ENCODE peak calls at places on chromosomes 3 and 15, in six cellular contexts. J is heart left ventricle, I is foreskin fibroblast, G is fibroblast of mammary gland, R is lower leg skin, U is endodermal cell. P is an unnamed sample.

GRCh38 chr3:31532587-31533168 is at the start of gene STT3B:
- DNase-seq in R (no peak), G (peak), U (no peak), J (peak), I (peak), P (peak)

GRCh38 chr3:172372895-172373294 is 75.4 kb downstream of the GHSR start:
- DNase-seq in G (no peak), U (no peak), R (no peak), J (no peak), I (no peak), P (no peak)

GRCh38 chr15:53837263-53837662 is 77.8 kb upstream of the WDR72 start:
- DNase-seq in I (no peak), R (no peak), J (no peak), U (no peak), G (no peak), P (peak)

GRCh38 chr3:123296836-123297626 is 95.3 kb downstream of the SEC22A start:
- DNase-seq in J (no peak), R (no peak), G (no peak), I (no peak), U (no peak), P (no peak)

GRCh38 chr3:142285057-142285666 is 59.8 kb upstream of the GK5 start:
- DNase-seq in J (no peak), U (no peak), G (no peak), I (no peak), R (no peak), P (no peak)

GRCh38 chr3:193016437-193016887 is 98.8 kb upstream of the MB21D2 start:
- DNase-seq in I (peak), G (peak), J (peak), U (peak), R (no peak), P (peak)

GRCh38 chr15:67823371-67824156 is 1.7 kb upstream of the SKOR1 start:
- DNase-seq in G (no peak), U (peak), R (no peak), I (no peak), J (no peak), P (no peak)

GRCh38 chr3:127784865-127785710 is 37.2 kb downstream of the MGLL start:
- DNase-seq in I (no peak), U (no peak), J (peak), G (no peak), R (no peak), P (no peak)

GRCh38 chr15:31081568-31082250 is 19.8 kb downstream of the TRPM1 start:
- DNase-seq in U (no peak), G (no peak), J (no peak), R (no peak), I (no peak), P (peak)

GRCh38 chr3:14467723-14468620 is 65.6 kb downstream of the SLC6A6 start:
- DNase-seq in I (no peak), U (peak), R (no peak), G (peak), J (no peak), P (peak)

GRCh38 chr3:123447749-123448502 is 964 bp downstream of the ADCY5 start:
- DNase-seq in J (no peak), I (no peak), R (no peak), G (no peak), U (peak), P (peak)

GRCh38 chr3:12727937-12728336 is 31.1 kb downstream of the TMEM40 start:
- DNase-seq in I (no peak), J (no peak), U (no peak), R (no peak), G (no peak), P (no peak)

GRCh38 chr3:115855911-115856310 is 232.6 kb downstream of the GAP43 start:
- DNase-seq in J (no peak), I (peak), G (peak), R (no peak), U (no peak), P (peak)

GRCh38 chr3:53821631-53822068 is 24.6 kb downstream of the CHDH start:
- DNase-seq in J (no peak), R (no peak), I (no peak), G (peak), U (no peak), P (peak)

GRCh38 chr3:104102386-104102785 is 1264.3 kb upstream of the ALCAM start:
- DNase-seq in R (no peak), J (no peak), G (peak), I (no peak), U (peak), P (peak)

GRCh38 chr15:72934006-72934405 is 118.3 kb upstream of the NEO1 start:
- DNase-seq in I (no peak), J (no peak), G (no peak), R (no peak), U (peak), P (peak)

GRCh38 chr3:141858312-141858711 is 18.1 kb upstream of the ATP1B3 start:
- DNase-seq in G (peak), I (no peak), J (no peak), U (no peak), R (no peak), P (no peak)

GRCh38 chr3:46889381-46890110 is 12.0 kb downstream of the PTH1R start:
- DNase-seq in R (no peak), G (no peak), J (no peak), I (no peak), U (no peak), P (no peak)

GRCh38 chr3:123679712-123680386 is 95.0 kb upstream of the HACD2 start:
- DNase-seq in G (no peak), I (no peak), J (no peak), U (no peak), R (no peak), P (no peak)

GRCh38 chr3:171218069-171218468 is 191.5 kb upstream of the SLC2A2 start:
- DNase-seq in I (no peak), J (no peak), U (no peak), G (no peak), R (no peak), P (no peak)

GRCh38 chr3:73516656-73517055 is 108.1 kb downstream of the PDZRN3 start:
- DNase-seq in J (no peak), U (no peak), G (no peak), I (no peak), R (no peak), P (no peak)

GRCh38 chr15:99454941-99455795 is 110.6 kb upstream of the MEF2A start:
- DNase-seq in I (peak), R (peak), J (peak), U (peak), G (peak), P (peak)

GRCh38 chr3:178392553-178392952 is 143.7 kb upstream of the KCNMB2 start:
- DNase-seq in J (no peak), R (peak), I (peak), G (peak), U (no peak), P (peak)

GRCh38 chr3:46926871-46927717 is 49.5 kb downstream of the CCDC12 start:
- DNase-seq in U (no peak), G (no peak), R (no peak), J (no peak), I (no peak), P (peak)

GRCh38 chr15:85171736-85172135 is 190.1 kb downstream of the PDE8A start:
- DNase-seq in R (no peak), J (no peak), G (no peak), I (no peak), U (no peak), P (no peak)

GRCh38 chr15:85164841-85165466 is 183.3 kb downstream of the PDE8A start:
- DNase-seq in U (no peak), J (no peak), I (no peak), R (no peak), G (no peak), P (peak)

GRCh38 chr15:85167568-85167967 is 185.9 kb downstream of the PDE8A start:
- DNase-seq in R (no peak), I (no peak), G (no peak), J (no peak), U (no peak), P (no peak)

GRCh38 chr15:85172846-85173490 is 191.3 kb downstream of the PDE8A start:
- DNase-seq in G (peak), R (no peak), U (no peak), J (no peak), I (no peak), P (peak)

GRCh38 chr15:85168642-85169173 is 187.1 kb downstream of the PDE8A start:
- DNase-seq in R (no peak), U (peak), J (no peak), G (peak), I (no peak), P (peak)
- TF ChIP-seq CTCF in R (no peak), U (peak), J (peak), G (peak), I (peak), P (peak)

GRCh38 chr15:85313339-85313738 is 67.1 kb upstream of the AKAP13 start:
- DNase-seq in U (no peak), R (no peak), J (no peak), G (no peak), I (no peak), P (no peak)
- H3K4me3 ChIP-seq in U (no peak), R (no peak), J (no peak), G (no peak), I (no peak), P (no peak)

GRCh38 chr3:140050396-140050795 is 115.4 kb downstream of the CLSTN2 start:
- DNase-seq in I (no peak), R (no peak), U (no peak), G (no peak), J (no peak), P (no peak)

GRCh38 chr3:140053794-140054193 is 118.8 kb downstream of the CLSTN2 start:
- DNase-seq in G (no peak), J (no peak), I (no peak), U (no peak), R (no peak), P (no peak)

GRCh38 chr3:140053011-140053702 is 118.2 kb downstream of the CLSTN2 start:
- DNase-seq in G (no peak), I (no peak), U (no peak), R (no peak), J (no peak), P (no peak)

GRCh38 chr3:140055032-140055791 is 120.2 kb downstream of the CLSTN2 start:
- DNase-seq in U (no peak), R (no peak), I (no peak), J (no peak), G (no peak), P (no peak)

GRCh38 chr3:140050977-140051957 is 116.3 kb downstream of the CLSTN2 start:
- DNase-seq in R (no peak), G (peak), J (peak), I (no peak), U (peak), P (peak)
- TF ChIP-seq CTCF in R (no peak), G (peak), J (peak), I (no peak), U (peak), P (peak)

DNA sequence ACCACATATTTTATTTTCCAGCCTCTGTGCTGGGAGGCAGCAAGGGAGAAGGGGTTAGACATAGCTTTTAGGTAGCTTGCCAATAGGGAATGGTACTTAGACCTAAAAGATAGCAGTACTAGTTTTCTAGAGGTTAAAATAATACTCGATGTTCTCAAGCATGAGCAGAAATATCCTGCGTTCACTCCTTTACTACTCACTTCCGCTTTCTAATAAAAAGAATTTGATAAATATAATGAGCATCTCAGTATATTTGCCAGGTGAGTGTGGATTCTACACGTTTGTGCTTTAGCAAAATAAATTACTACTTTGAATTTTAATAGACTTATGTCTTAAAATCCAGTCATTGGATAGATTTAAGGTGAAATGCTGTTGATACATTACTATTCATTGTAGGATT is 39.4 kb upstream of the CD47 start:
- DNase-seq in G (no peak), J (no peak), R (no peak), U (no peak), I (no peak), P (no peak)
- H3K4me3 ChIP-seq in G (no peak), J (no peak), R (no peak), U (no peak), I (no peak), P (no peak)

GRCh38 chr3:94561094-94561493 is 498.2 kb downstream of the NSUN3 start:
- DNase-seq in J (no peak), R (no peak), I (no peak), G (no peak), U (no peak), P (no peak)

GRCh38 chr3:94568041-94568440 is 505.2 kb downstream of the NSUN3 start:
- DNase-seq in I (no peak), G (no peak), U (no peak), R (no peak), J (no peak), P (no peak)

DNA sequence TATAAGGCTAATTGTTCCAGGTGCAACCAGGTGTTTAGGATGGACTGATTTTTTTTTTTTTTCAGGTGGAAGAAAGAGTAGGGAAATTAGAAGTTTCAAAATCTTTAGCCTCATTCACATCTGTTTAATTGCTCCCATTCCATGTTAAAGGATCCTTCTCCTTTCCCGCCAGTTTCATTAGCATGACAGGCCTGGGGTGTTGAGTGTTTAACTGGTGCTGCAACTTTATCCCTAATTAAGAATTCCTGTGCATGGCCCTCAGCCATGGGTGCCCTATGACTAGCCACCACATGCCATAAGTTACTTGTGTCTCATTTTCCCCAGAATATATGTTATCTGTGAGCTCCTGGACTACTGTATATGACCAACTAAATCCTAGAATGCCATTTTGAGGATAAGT is 501.4 kb downstream of the NSUN3 start:
- DNase-seq in I (no peak), G (no peak), U (no peak), J (no peak), R (no peak), P (no peak)
- TF ChIP-seq CTCF in I (no peak), G (no peak), U (no peak), J (no peak), R (no peak), P (no peak)

DNA sequence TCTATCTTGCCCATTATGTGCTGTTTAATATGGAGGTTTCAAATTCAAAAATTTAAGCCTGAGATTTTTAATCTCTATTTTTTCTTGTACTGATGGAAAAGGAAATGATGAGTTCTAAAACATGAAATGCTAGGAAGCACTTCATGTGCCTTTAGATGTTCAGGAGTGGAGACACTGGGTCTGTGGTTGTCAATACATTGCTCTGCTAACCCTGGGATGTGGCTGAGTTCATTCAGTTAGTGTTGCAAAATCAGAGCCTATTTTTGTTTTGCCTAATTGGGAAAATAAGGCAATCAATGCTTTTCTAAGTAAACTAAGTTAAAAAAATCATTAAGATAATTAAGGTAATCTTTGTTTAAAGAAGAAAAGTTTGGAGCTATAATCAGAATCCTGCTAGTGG is 83.1 kb downstream of the DIPK2A start:
- DNase-seq in I (peak), G (no peak), J (no peak), R (no peak), U (no peak), P (no peak)
- H3K4me3 ChIP-seq in I (no peak), G (no peak), J (no peak), R (no peak), U (no peak), P (no peak)

GRCh38 chr3:34015204-34016142 is 217.0 kb downstream of the PDCD6IP start:
- DNase-seq in U (peak), I (peak), G (peak), J (no peak), R (no peak), P (no peak)
- TF ChIP-seq CTCF in U (peak), I (peak), G (peak), J (no peak), R (no peak), P (no peak)

GRCh38 chr3:87350367-87351199 is 74.2 kb upstream of the POU1F1 start:
- DNase-seq in J (no peak), G (peak), U (no peak), I (peak), R (no peak), P (peak)
- H3K4me3 ChIP-seq in J (no peak), G (no peak), U (no peak), I (no peak), R (no peak), P (no peak)

DNA sequence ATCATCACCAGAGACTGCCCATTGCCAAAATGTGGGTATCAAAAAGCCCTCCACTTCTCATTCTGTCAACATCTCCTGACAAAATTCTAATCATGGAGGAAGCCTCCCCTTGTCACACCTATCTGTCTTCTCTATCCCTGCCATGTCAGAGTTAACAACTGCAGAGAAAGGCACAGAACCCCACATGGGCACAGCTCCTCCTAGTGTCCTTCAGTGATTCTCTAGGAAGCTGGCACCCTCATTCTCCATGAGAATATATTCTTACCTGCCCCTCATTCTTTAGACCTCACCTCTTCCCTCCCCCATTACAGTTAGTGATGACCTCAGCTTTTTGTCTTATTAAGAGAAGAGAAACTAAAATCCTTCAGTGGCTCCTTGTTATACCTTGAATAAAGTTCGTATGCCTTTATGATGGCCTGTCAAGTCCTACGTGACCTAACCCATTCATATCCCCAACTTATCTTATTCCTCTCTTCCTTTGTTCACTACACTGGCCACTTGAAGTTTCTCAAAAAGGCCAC is 44.6 kb downstream of the NME9 start:
- DNase-seq in I (no peak), G (no peak), J (no peak), R (no peak), U (peak), P (peak)
- TF ChIP-seq CTCF in I (peak), G (peak), J (no peak), R (no peak), U (peak), P (peak)